ENCODE peak calls at places on chromosomes 3 and 15, in five cellular contexts. D, Z, K, H and G are unnamed samples.

GRCh38 chr15:40292246-40292645 is 9.4 kb upstream of the ANKRD63 start:
- DNase-seq in D (no peak), Z (no peak), K (no peak), H (no peak), G (no peak)

GRCh38 chr3:170689218-170689874 is 103.5 kb upstream of the SLC7A14 start:
- DNase-seq in D (no peak), Z (no peak), K (no peak), H (no peak), G (no peak)

GRCh38 chr3:160876568-160877100 is 120.6 kb downstream of the PPM1L start:
- DNase-seq in D (no peak), Z (no peak), K (no peak), H (no peak), G (no peak)

GRCh38 chr3:139572847-139573672 is 33.5 kb upstream of the RBP1 start:
- DNase-seq in D (no peak), Z (no peak), K (no peak), H (no peak), G (no peak)

GRCh38 chr15:49155834-49156627 is 632 bp upstream of the COPS2 start:
- DNase-seq in D (no peak), Z (no peak), K (peak), H (no peak), G (peak)

GRCh38 chr15:78054971-78055370 is 22.5 kb downstream of the TBC1D2B start:
- DNase-seq in D (no peak), Z (no peak), K (no peak), H (no peak), G (no peak)

GRCh38 chr3:43810797-43811196 is 120.1 kb downstream of the ABHD5 start:
- DNase-seq in D (no peak), Z (no peak), K (peak), H (no peak), G (no peak)

GRCh38 chr3:149736180-149737100 is 15.8 kb downstream of the COMMD2 start:
- DNase-seq in D (no peak), Z (no peak), K (peak), H (no peak), G (no peak)

GRCh38 chr15:69400850-69401249 is 13.3 kb upstream of the KIF23 start:
- DNase-seq in D (no peak), Z (no peak), K (peak), H (no peak), G (no peak)

GRCh38 chr15:65377976-65378366 is at the start of gene IGDCC3:
- DNase-seq in D (no peak), Z (peak), K (no peak), H (no peak), G (peak)

GRCh38 chr3:47601310-47601709 is 22.6 kb upstream of the CSPG5 start:
- DNase-seq in D (no peak), Z (no peak), K (no peak), H (no peak), G (no peak)

GRCh38 chr3:119673875-119674274 is 3.3 kb downstream of the COX17 start:
- DNase-seq in D (no peak), Z (no peak), K (no peak), H (no peak), G (no peak)

GRCh38 chr3:66488492-66488891 is 12.3 kb downstream of the LRIG1 start:
- DNase-seq in D (no peak), Z (no peak), K (no peak), H (no peak), G (no peak)

GRCh38 chr15:74843891-74844299 is 939 bp upstream of the ULK3 start:
- DNase-seq in D (no peak), Z (no peak), K (no peak), H (no peak), G (no peak)

GRCh38 chr15:36966704-36967103 is 133.6 kb downstream of the MEIS2 start:
- DNase-seq in D (no peak), Z (no peak), K (no peak), H (no peak), G (peak)

GRCh38 chr15:88487176-88487795 is 19.8 kb downstream of the MRPS11 start:
- DNase-seq in D (no peak), Z (no peak), K (no peak), H (no peak), G (no peak)

GRCh38 chr15:34436956-34437442 is 609 bp downstream of the GOLGA8A start:
- DNase-seq in D (no peak), Z (peak), K (peak), H (no peak), G (peak)

GRCh38 chr3:142445816-142446254 is 2.0 kb downstream of the XRN1 start:
- DNase-seq in D (no peak), Z (no peak), K (no peak), H (no peak), G (no peak)

GRCh38 chr3:111033470-111034108 is 38.0 kb upstream of the NECTIN3 start:
- DNase-seq in D (no peak), Z (no peak), K (peak), H (no peak), G (no peak)